ENCODE peak calls at places on chromosome 13, in four cellular contexts. I, B, Z and Y are unnamed samples.

GRCh38 chr13:41291246-41291645 is 19.8 kb upstream of the NAA16 start:
- ATAC-seq in I (no peak), B (no peak), Z (no peak), Y (no peak)

GRCh38 chr13:98158172-98158907 is 15.4 kb downstream of the FARP1 start:
- ATAC-seq in I (no peak), B (no peak), Z (no peak), Y (no peak)

GRCh38 chr13:75049936-75050335 is 432.0 kb downstream of the TBC1D4 start:
- ATAC-seq in I (no peak), B (no peak), Z (no peak), Y (no peak)

GRCh38 chr13:41622545-41623429 is 165.4 kb downstream of the RGCC start:
- ATAC-seq in I (no peak), B (no peak), Z (no peak), Y (no peak)

GRCh38 chr13:49980266-49980665 is 16.6 kb upstream of the TRIM13 start:
- ATAC-seq in I (no peak), B (no peak), Z (no peak), Y (no peak)

GRCh38 chr13:20294497-20294896 is 62.4 kb upstream of the GJB6 start:
- ATAC-seq in I (no peak), B (no peak), Z (no peak), Y (no peak)

GRCh38 chr13:49400755-49401659 is 42.9 kb downstream of the CAB39L start:
- ATAC-seq in I (no peak), B (no peak), Z (no peak), Y (peak; percentile 97)

GRCh38 chr13:85990397-85990796 is 191.2 kb upstream of the SLITRK6 start:
- ATAC-seq in I (no peak), B (no peak), Z (no peak), Y (no peak)

GRCh38 chr13:98290261-98290660 is 113.2 kb upstream of the RNF113B start:
- ATAC-seq in I (no peak), B (no peak), Z (no peak), Y (no peak)

GRCh38 chr13:95624020-95624419 is 20.5 kb downstream of the DZIP1 start:
- ATAC-seq in I (peak; percentile 44), B (peak; percentile 40), Z (peak; percentile 59), Y (peak; percentile 62)

GRCh38 chr13:22967669-22968068 is 213.1 kb upstream of the SGCG start:
- ATAC-seq in I (no peak), B (no peak), Z (no peak), Y (no peak)

GRCh38 chr13:36673838-36674326 is at the start of gene SERTM1:
- ATAC-seq in I (no peak), B (no peak), Z (no peak), Y (peak; percentile 39)

GRCh38 chr13:99459101-99459500 is 42.2 kb upstream of the TM9SF2 start:
- ATAC-seq in I (no peak), B (no peak), Z (no peak), Y (no peak)

GRCh38 chr13:50226515-50227147 is 211.4 kb downstream of the KCNRG start:
- ATAC-seq in I (no peak), B (peak; percentile 78), Z (no peak), Y (no peak)

GRCh38 chr13:52846567-52847321 is 1.7 kb downstream of the PCDH8 start:
- ATAC-seq in I (peak; percentile 35), B (peak; percentile 24), Z (no peak), Y (peak; percentile 49)

GRCh38 chr13:67238861-67239260 is 8.7 kb upstream of the PCDH9 start:
- ATAC-seq in I (no peak), B (no peak), Z (no peak), Y (no peak)

GRCh38 chr13:29497137-29497654 is 98.3 kb downstream of the SLC7A1 start:
- ATAC-seq in I (no peak), B (no peak), Z (no peak), Y (no peak)

GRCh38 chr13:25881136-25881926 is 170.5 kb downstream of the SHISA2 start:
- ATAC-seq in I (no peak), B (no peak), Z (no peak), Y (no peak)

GRCh38 chr13:46855664-46856063 is 41.2 kb downstream of the HTR2A start:
- ATAC-seq in I (no peak), B (no peak), Z (no peak), Y (no peak)

GRCh38 chr13:51552027-51552426 is 32.2 kb upstream of the WDFY2 start:
- ATAC-seq in I (no peak), B (no peak), Z (no peak), Y (no peak)

GRCh38 chr13:59461411-59461810 is 702.3 kb downstream of the DIAPH3 start:
- ATAC-seq in I (no peak), B (no peak), Z (no peak), Y (no peak)

GRCh38 chr13:48828962-48829405 is 146.7 kb upstream of the FNDC3A start:
- ATAC-seq in I (peak; percentile 69), B (peak; percentile 80), Z (peak; percentile 80), Y (no peak)

GRCh38 chr13:36549771-36550170 is 117.5 kb downstream of the CCNA1 start:
- ATAC-seq in I (no peak), B (no peak), Z (no peak), Y (no peak)

GRCh38 chr13:107258599-107259187 is 690.8 kb upstream of the ARGLU1 start:
- ATAC-seq in I (no peak), B (no peak), Z (no peak), Y (no peak)

GRCh38 chr13:44458313-44458975 is 84.8 kb downstream of the SERP2 start:
- ATAC-seq in I (no peak), B (no peak), Z (no peak), Y (peak; percentile 11)